ENCODE peak calls at places on chromosomes 4 and X, in six cellular contexts. S is effector CD4-positive, alpha-beta T cell; U is nucleus accumbens; F is HCEC 1CT; T is adrenal gland; K is fibroblast of villous mesenchyme. A is an unnamed sample.

GRCh38 chr4:145484240-145484846 is 2.7 kb downstream of the SMAD1 start:
- DNase-seq in S (no peak), U (no peak), F (no peak), T (no peak), K (no peak), A (no peak)

GRCh38 chr4:27066591-27066990 is 205.9 kb downstream of the STIM2 start:
- DNase-seq in S (no peak), U (no peak), F (no peak), T (peak), K (no peak), A (no peak)

GRCh38 chr4:72527038-72527646 is 41.9 kb downstream of the ADAMTS3 start:
- DNase-seq in S (no peak), U (no peak), F (no peak), T (no peak), K (no peak), A (no peak)

GRCh38 chr4:68180858-68181531 is 51.3 kb upstream of the TMPRSS11F start:
- DNase-seq in S (no peak), U (no peak), F (no peak), T (no peak), K (peak), A (peak)

GRCh38 chr4:39614487-39615162 is 24.0 kb downstream of the SMIM14 start:
- DNase-seq in S (no peak), U (no peak), F (peak), T (no peak), K (peak), A (no peak)

GRCh38 chrX:29617725-29618124 is 597.6 kb upstream of the MAGEB2 start:
- DNase-seq in S (no peak), U (no peak), F (peak), T (no peak), K (no peak), A (peak)

GRCh38 chrX:144681501-144681900 is 565.8 kb upstream of the SPANXN1 start:
- DNase-seq in S (no peak), U (no peak), F (no peak), T (no peak), K (peak), A (no peak)

GRCh38 chr4:113835005-113835404 is 73.5 kb upstream of the CAMK2D start:
- DNase-seq in S (no peak), U (no peak), F (peak), T (no peak), K (no peak), A (peak)

GRCh38 chr4:127505203-127505602 is 127.6 kb upstream of the INTU start:
- DNase-seq in S (no peak), U (no peak), F (peak), T (peak), K (peak), A (peak)

GRCh38 chr4:32037391-32037790 is 1317.2 kb downstream of the PCDH7 start:
- DNase-seq in S (no peak), U (no peak), F (no peak), T (no peak), K (no peak), A (no peak)

GRCh38 chr4:162131256-162131655 is 32.5 kb downstream of the FSTL5 start:
- DNase-seq in S (no peak), U (no peak), F (no peak), T (no peak), K (no peak), A (no peak)

GRCh38 chr4:8297141-8297601 is 27.6 kb downstream of the HTRA3 start:
- DNase-seq in S (peak), U (no peak), F (no peak), T (peak), K (no peak), A (no peak)

GRCh38 chr4:970046-970745 is 3.2 kb downstream of the DGKQ start:
- DNase-seq in S (no peak), U (no peak), F (no peak), T (no peak), K (no peak), A (no peak)

GRCh38 chr4:76342191-76342590 is 35.7 kb downstream of the STBD1 start:
- DNase-seq in S (no peak), U (no peak), F (no peak), T (no peak), K (no peak), A (no peak)

GRCh38 chr4:105550641-105551040 is 1.8 kb upstream of the ARHGEF38 start:
- DNase-seq in S (no peak), U (no peak), F (no peak), T (no peak), K (peak), A (no peak)

GRCh38 chrX:103200951-103201529 is 13.9 kb upstream of the BEX4 start:
- DNase-seq in S (no peak), U (no peak), F (no peak), T (no peak), K (no peak), A (no peak)

GRCh38 chr4:174444390-174444789 is 77.9 kb downstream of the HPGD start:
- DNase-seq in S (no peak), U (no peak), F (no peak), T (no peak), K (no peak), A (no peak)

GRCh38 chr4:40437741-40438383 is 102.7 kb downstream of the CHRNA9 start:
- DNase-seq in S (no peak), U (no peak), F (no peak), T (no peak), K (no peak), A (no peak)

GRCh38 chr4:5955201-5955821 is 62.4 kb upstream of the CRMP1 start:
- DNase-seq in S (no peak), U (no peak), F (no peak), T (no peak), K (no peak), A (no peak)

GRCh38 chrX:74446876-74447275 is 25.6 kb downstream of the SLC16A2 start:
- DNase-seq in S (no peak), U (no peak), F (no peak), T (no peak), K (no peak), A (no peak)

GRCh38 chr4:87557348-87557747 is 28.2 kb upstream of the SPARCL1 start:
- DNase-seq in S (no peak), U (no peak), F (no peak), T (no peak), K (no peak), A (no peak)

GRCh38 chrX:136806891-136807410 is 26.2 kb upstream of the ARHGEF6 start:
- DNase-seq in S (no peak), U (peak), F (no peak), T (no peak), K (no peak), A (no peak)

GRCh38 chr4:118352843-118353373 is at the start of gene PRSS12:
- DNase-seq in S (peak), U (no peak), F (peak), T (peak), K (peak), A (peak)

GRCh38 chr4:109395694-109396093 is 37.9 kb upstream of the SEC24B start:
- DNase-seq in S (no peak), U (no peak), F (no peak), T (no peak), K (no peak), A (no peak)

GRCh38 chr4:654871-655734 is 19.0 kb downstream of the ATP5ME start:
- DNase-seq in S (no peak), U (peak), F (no peak), T (no peak), K (no peak), A (no peak)

GRCh38 chrX:53433651-53434639 is at the start of gene HSD17B10:
- DNase-seq in S (peak), U (peak), F (peak), T (peak), K (peak), A (peak)

GRCh38 chr4:158769175-158769831 is 477 bp downstream of the FNIP2 start:
- DNase-seq in S (peak), U (peak), F (peak), T (peak), K (peak), A (no peak)

GRCh38 chrX:149074429-149074828 is 430.7 kb downstream of the IDS start:
- DNase-seq in S (no peak), U (no peak), F (no peak), T (peak), K (peak), A (peak)

GRCh38 chrX:76279007-76279406 is 106.1 kb downstream of the PBDC1 start:
- DNase-seq in S (peak), U (peak), F (peak), T (peak), K (peak), A (peak)

GRCh38 chrX:52556741-52557140 is 39.9 kb upstream of the XAGE1B start:
- DNase-seq in S (no peak), U (no peak), F (no peak), T (no peak), K (no peak), A (no peak)

GRCh38 chr4:154911097-154911496 is 130.0 kb downstream of the RBM46 start:
- DNase-seq in S (no peak), U (no peak), F (peak), T (no peak), K (peak), A (no peak)

GRCh38 chr4:164606478-164606877 is 147.5 kb upstream of the SMIM31 start:
- DNase-seq in S (no peak), U (no peak), F (no peak), T (no peak), K (no peak), A (no peak)

GRCh38 chr4:71147261-71147660 is 153.8 kb downstream of the DCK start:
- DNase-seq in S (no peak), U (no peak), F (no peak), T (no peak), K (no peak), A (no peak)

GRCh38 chr4:137203601-137204000 is 328.7 kb downstream of the PCDH18 start:
- DNase-seq in S (no peak), U (no peak), F (peak), T (no peak), K (peak), A (no peak)

GRCh38 chr4:142238589-142238988 is 602.2 kb downstream of the IL15 start:
- DNase-seq in S (no peak), U (no peak), F (peak), T (no peak), K (no peak), A (no peak)

GRCh38 chr4:92101609-92102231 is 202.0 kb upstream of the GRID2 start:
- DNase-seq in S (no peak), U (no peak), F (peak), T (no peak), K (peak), A (peak)

A was measured in cardiac muscle cell.